ENCODE peak calls at places on chromosomes 4 and X, in nine cellular contexts. One of them, this sample, is unnamed.

GRCh38 chr4:22474636-22475310 is 41.1 kb downstream of the ADGRA3 start:
- DNase-seq in testis: no peak
- DNase-seq in neural crest cell: no peak
- DNase-seq in mucosa of gallbladder: no peak
- DNase-seq in stimulated activated CD4-positive, alpha-beta T cell treated with anti-CD3 and anti-CD28 coated beads, Interleukin-1b, Interleukin-23, amount 100 ng/mL, for 24 hours: no peak
- DNase-seq in activated naive CD4-positive, alpha-beta T cell treated with anti-CD3 and anti-CD28 coated beads, Interleukin-2, amount 10 ng/mL, durations not matched to agents 7 days and 5 days: no peak
- DNase-seq in activated CD4-positive, alpha-beta T cell treated with anti-CD3 and anti-CD28 coated beads for 24 hours: no peak
- DNase-seq in colonic mucosa: no peak
- DNase-seq in AG09319: no peak
- DNase-seq in this sample: no peak

GRCh38 chrX:112785323-112785722 is 55.3 kb downstream of the AMOT start:
- DNase-seq in testis: no peak
- DNase-seq in colonic mucosa: no peak
- DNase-seq in activated CD4-positive, alpha-beta T cell treated with anti-CD3 and anti-CD28 coated beads for 24 hours: no peak
- DNase-seq in activated naive CD4-positive, alpha-beta T cell treated with anti-CD3 and anti-CD28 coated beads, Interleukin-2, amount 10 ng/mL, durations not matched to agents 7 days and 5 days: no peak
- DNase-seq in mucosa of gallbladder: no peak
- DNase-seq in AG09319: no peak
- DNase-seq in stimulated activated CD4-positive, alpha-beta T cell treated with anti-CD3 and anti-CD28 coated beads, Interleukin-1b, Interleukin-23, amount 100 ng/mL, for 24 hours: no peak
- DNase-seq in neural crest cell: no peak
- DNase-seq in this sample: no peak

GRCh38 chrX:45001038-45001437 is 128.1 kb downstream of the KDM6A start:
- DNase-seq in mucosa of gallbladder: no peak
- DNase-seq in neural crest cell: no peak
- DNase-seq in stimulated activated CD4-positive, alpha-beta T cell treated with anti-CD3 and anti-CD28 coated beads, Interleukin-1b, Interleukin-23, amount 100 ng/mL, for 24 hours: no peak
- DNase-seq in AG09319: no peak
- DNase-seq in colonic mucosa: no peak
- DNase-seq in activated CD4-positive, alpha-beta T cell treated with anti-CD3 and anti-CD28 coated beads for 24 hours: no peak
- DNase-seq in activated naive CD4-positive, alpha-beta T cell treated with anti-CD3 and anti-CD28 coated beads, Interleukin-2, amount 10 ng/mL, durations not matched to agents 7 days and 5 days: no peak
- DNase-seq in testis: no peak
- DNase-seq in this sample: no peak

GRCh38 chrX:11890843-11891514 is 132.9 kb downstream of the MSL3 start:
- DNase-seq in neural crest cell: no peak
- DNase-seq in mucosa of gallbladder: no peak
- DNase-seq in activated CD4-positive, alpha-beta T cell treated with anti-CD3 and anti-CD28 coated beads for 24 hours: no peak
- DNase-seq in stimulated activated CD4-positive, alpha-beta T cell treated with anti-CD3 and anti-CD28 coated beads, Interleukin-1b, Interleukin-23, amount 100 ng/mL, for 24 hours: no peak
- DNase-seq in activated naive CD4-positive, alpha-beta T cell treated with anti-CD3 and anti-CD28 coated beads, Interleukin-2, amount 10 ng/mL, durations not matched to agents 7 days and 5 days: no peak
- DNase-seq in colonic mucosa: no peak
- DNase-seq in AG09319: no peak
- DNase-seq in testis: no peak
- DNase-seq in this sample: no peak

GRCh38 chr4:87270144-87270543 is 49.7 kb upstream of the KLHL8 start:
- DNase-seq in activated naive CD4-positive, alpha-beta T cell treated with anti-CD3 and anti-CD28 coated beads, Interleukin-2, amount 10 ng/mL, durations not matched to agents 7 days and 5 days: peak
- DNase-seq in neural crest cell: peak
- DNase-seq in colonic mucosa: no peak
- DNase-seq in testis: peak
- DNase-seq in activated CD4-positive, alpha-beta T cell treated with anti-CD3 and anti-CD28 coated beads for 24 hours: no peak
- DNase-seq in mucosa of gallbladder: peak
- DNase-seq in AG09319: no peak
- DNase-seq in stimulated activated CD4-positive, alpha-beta T cell treated with anti-CD3 and anti-CD28 coated beads, Interleukin-1b, Interleukin-23, amount 100 ng/mL, for 24 hours: no peak
- DNase-seq in this sample: no peak

GRCh38 chr4:61462451-61463326 is 262.6 kb downstream of the ADGRL3 start:
- DNase-seq in AG09319: no peak
- DNase-seq in activated naive CD4-positive, alpha-beta T cell treated with anti-CD3 and anti-CD28 coated beads, Interleukin-2, amount 10 ng/mL, durations not matched to agents 7 days and 5 days: no peak
- DNase-seq in testis: no peak
- DNase-seq in mucosa of gallbladder: no peak
- DNase-seq in colonic mucosa: no peak
- DNase-seq in stimulated activated CD4-positive, alpha-beta T cell treated with anti-CD3 and anti-CD28 coated beads, Interleukin-1b, Interleukin-23, amount 100 ng/mL, for 24 hours: no peak
- DNase-seq in neural crest cell: no peak
- DNase-seq in activated CD4-positive, alpha-beta T cell treated with anti-CD3 and anti-CD28 coated beads for 24 hours: no peak
- DNase-seq in this sample: no peak

GRCh38 chrX:1153940-1154339 is 58.5 kb downstream of the CRLF2 start:
- DNase-seq in activated CD4-positive, alpha-beta T cell treated with anti-CD3 and anti-CD28 coated beads for 24 hours: no peak
- DNase-seq in testis: no peak
- DNase-seq in AG09319: no peak
- DNase-seq in activated naive CD4-positive, alpha-beta T cell treated with anti-CD3 and anti-CD28 coated beads, Interleukin-2, amount 10 ng/mL, durations not matched to agents 7 days and 5 days: no peak
- DNase-seq in colonic mucosa: no peak
- DNase-seq in stimulated activated CD4-positive, alpha-beta T cell treated with anti-CD3 and anti-CD28 coated beads, Interleukin-1b, Interleukin-23, amount 100 ng/mL, for 24 hours: no peak
- DNase-seq in mucosa of gallbladder: no peak
- DNase-seq in neural crest cell: no peak
- DNase-seq in this sample: no peak

GRCh38 chrX:29528281-29528680 is 687.1 kb upstream of the MAGEB2 start:
- DNase-seq in testis: no peak
- DNase-seq in AG09319: no peak
- DNase-seq in stimulated activated CD4-positive, alpha-beta T cell treated with anti-CD3 and anti-CD28 coated beads, Interleukin-1b, Interleukin-23, amount 100 ng/mL, for 24 hours: no peak
- DNase-seq in mucosa of gallbladder: no peak
- DNase-seq in neural crest cell: no peak
- DNase-seq in activated CD4-positive, alpha-beta T cell treated with anti-CD3 and anti-CD28 coated beads for 24 hours: no peak
- DNase-seq in colonic mucosa: no peak
- DNase-seq in activated naive CD4-positive, alpha-beta T cell treated with anti-CD3 and anti-CD28 coated beads, Interleukin-2, amount 10 ng/mL, durations not matched to agents 7 days and 5 days: no peak
- DNase-seq in this sample: no peak

GRCh38 chrX:115268421-115268820 is 21.1 kb upstream of the LUZP4 start:
- DNase-seq in neural crest cell: no peak
- DNase-seq in AG09319: no peak
- DNase-seq in testis: no peak
- DNase-seq in activated CD4-positive, alpha-beta T cell treated with anti-CD3 and anti-CD28 coated beads for 24 hours: no peak
- DNase-seq in activated naive CD4-positive, alpha-beta T cell treated with anti-CD3 and anti-CD28 coated beads, Interleukin-2, amount 10 ng/mL, durations not matched to agents 7 days and 5 days: no peak
- DNase-seq in mucosa of gallbladder: no peak
- DNase-seq in colonic mucosa: no peak
- DNase-seq in stimulated activated CD4-positive, alpha-beta T cell treated with anti-CD3 and anti-CD28 coated beads, Interleukin-1b, Interleukin-23, amount 100 ng/mL, for 24 hours: no peak
- DNase-seq in this sample: no peak

GRCh38 chr4:20299515-20299914 is 47.8 kb downstream of the SLIT2 start:
- DNase-seq in activated CD4-positive, alpha-beta T cell treated with anti-CD3 and anti-CD28 coated beads for 24 hours: no peak
- DNase-seq in colonic mucosa: no peak
- DNase-seq in stimulated activated CD4-positive, alpha-beta T cell treated with anti-CD3 and anti-CD28 coated beads, Interleukin-1b, Interleukin-23, amount 100 ng/mL, for 24 hours: no peak
- DNase-seq in AG09319: no peak
- DNase-seq in testis: no peak
- DNase-seq in neural crest cell: no peak
- DNase-seq in mucosa of gallbladder: no peak
- DNase-seq in activated naive CD4-positive, alpha-beta T cell treated with anti-CD3 and anti-CD28 coated beads, Interleukin-2, amount 10 ng/mL, durations not matched to agents 7 days and 5 days: no peak
- DNase-seq in this sample: no peak

This sample was measured in activated naive CD8-positive, alpha-beta T cell treated with anti-CD3 and anti-CD28 coated beads, Interleukin-2, amount 50 U/mL, for 16 hours.